ENCODE peak calls at places on chromosomes 7 and 10, in nine cellular contexts. X is iris pigment epithelial cell; Q is occipital lobe; P is activated T-cell treated with anti-CD3 and anti-CD28 coated beads, Interleukin-2, amount 50 U/mL, for 72 hours; K is activated effector memory CD4-positive, alpha-beta T cell treated with anti-CD3 and anti-CD28 coated beads, Interleukin-2, amount 50 U/mL, for 16 hours; E is mammary epithelial cell; U is stimulated activated CD8-positive, alpha-beta memory T cell treated with anti-CD3 and anti-CD28 coated beads, Interleukin-2, amount 100 ng/mL, for 1 hour; A is H54; V is HTR-8/SVneo. M is an unnamed sample.

GRCh38 chr7:22124906-22125305 is 179.2 kb upstream of the CDCA7L start:
- DNase-seq in X (no peak), Q (no peak), P (no peak), K (no peak), E (no peak), U (no peak), A (no peak), V (no peak), M (no peak)

GRCh38 chr10:60086862-60087261 is 180.5 kb upstream of the CCDC6 start:
- DNase-seq in X (no peak), Q (no peak), P (no peak), K (no peak), E (no peak), U (no peak), A (no peak), V (no peak), M (no peak)

GRCh38 chr7:74455933-74456332 is 2.2 kb downstream of the GTF2IRD1 start:
- DNase-seq in X (peak), Q (no peak), P (no peak), K (no peak), E (no peak), U (no peak), A (no peak), V (no peak), M (no peak)

GRCh38 chr10:5076615-5077014 is 17.6 kb upstream of the AKR1C3 start:
- DNase-seq in X (no peak), Q (no peak), P (no peak), K (no peak), E (no peak), U (no peak), A (no peak), V (no peak), M (no peak)

GRCh38 chr10:104640339-104641149 is 546 bp upstream of the SORCS3 start:
- DNase-seq in X (no peak), Q (no peak), P (no peak), K (no peak), E (no peak), U (no peak), A (no peak), V (no peak), M (no peak)

GRCh38 chr7:2631924-2632716 is at the start of gene TTYH3:
- DNase-seq in X (no peak), Q (no peak), P (no peak), K (no peak), E (no peak), U (no peak), A (peak), V (peak), M (no peak)

GRCh38 chr7:11714205-11714604 is 117.8 kb downstream of the THSD7A start:
- DNase-seq in X (no peak), Q (no peak), P (no peak), K (no peak), E (no peak), U (no peak), A (no peak), V (no peak), M (no peak)

GRCh38 chr7:141397236-141398163 is 153.7 kb upstream of the AGK start:
- DNase-seq in X (no peak), Q (no peak), P (no peak), K (no peak), E (no peak), U (no peak), A (no peak), V (no peak), M (no peak)

GRCh38 chr7:45920543-45921380 is at the start of gene IGFBP3:
- DNase-seq in X (peak), Q (peak), P (peak), K (no peak), E (peak), U (no peak), A (peak), V (peak), M (no peak)

M was measured in chondrocyte.